ENCODE peak calls at places on chromosomes 5 and 9, in six cellular contexts. L is heart left ventricle, X is fibroblast of pulmonary artery, T is body of pancreas, W is HFF-Myc, Z is astrocyte. S is an unnamed sample.

GRCh38 chr9:91711755-91712591 is 238.1 kb downstream of the ROR2 start:
- DNase-seq in L (no peak), X (peak; percentile 31), T (no peak), W (no peak), Z (peak; percentile 74), S (peak; percentile 56)

GRCh38 chr9:129343697-129344375 is 165.8 kb upstream of the IER5L start:
- DNase-seq in L (peak; percentile 85), X (peak; percentile 66), T (peak; percentile 30), W (no peak), Z (no peak), S (peak; percentile 52)

GRCh38 chr5:173472784-173473278 is 143.6 kb downstream of the BOD1 start:
- DNase-seq in L (no peak), X (peak; percentile 70), T (peak; percentile 35), W (no peak), Z (peak; percentile 49), S (no peak)

GRCh38 chr5:16888694-16889124 is 47.4 kb downstream of the MYO10 start:
- DNase-seq in L (no peak), X (peak; percentile 79), T (no peak), W (no peak), Z (no peak), S (no peak)

GRCh38 chr9:134404376-134405358 is 78.4 kb downstream of the RXRA start:
- DNase-seq in L (no peak), X (no peak), T (no peak), W (no peak), Z (no peak), S (no peak)

GRCh38 chr9:35570709-35571108 is 34.4 kb upstream of the TESK1 start:
- DNase-seq in L (no peak), X (no peak), T (no peak), W (no peak), Z (no peak), S (no peak)

GRCh38 chr9:120152295-120152694 is 427.7 kb downstream of the CDK5RAP2 start:
- DNase-seq in L (no peak), X (no peak), T (no peak), W (no peak), Z (peak; percentile 2), S (no peak)

GRCh38 chr9:128190013-128190412 is 1.4 kb downstream of the CIZ1 start:
- DNase-seq in L (no peak), X (no peak), T (no peak), W (no peak), Z (no peak), S (no peak)

GRCh38 chr5:19125956-19126713 is 861.9 kb downstream of the CDH18 start:
- DNase-seq in L (no peak), X (no peak), T (no peak), W (no peak), Z (peak; percentile 0), S (no peak)

GRCh38 chr9:81588148-81588874 is 101.0 kb downstream of the TLE1 start:
- DNase-seq in L (no peak), X (peak; percentile 61), T (peak; percentile 92), W (no peak), Z (peak; percentile 58), S (peak; percentile 44)

GRCh38 chr5:82792001-82792615 is 285.1 kb downstream of the TMEM167A start:
- DNase-seq in L (no peak), X (no peak), T (no peak), W (no peak), Z (no peak), S (no peak)

GRCh38 chr9:98993570-98993945 is 49.9 kb downstream of the COL15A1 start:
- DNase-seq in L (no peak), X (no peak), T (peak; percentile 15), W (no peak), Z (no peak), S (peak; percentile 55)

GRCh38 chr5:28009526-28010025 is 971.2 kb upstream of the CDH9 start:
- DNase-seq in L (no peak), X (no peak), T (no peak), W (no peak), Z (peak; percentile 4), S (no peak)

GRCh38 chr9:115254781-115255180 is 136.8 kb upstream of the TNC start:
- DNase-seq in L (no peak), X (no peak), T (no peak), W (no peak), Z (no peak), S (no peak)

GRCh38 chr9:33932078-33932807 is 115.3 kb downstream of the UBE2R2 start:
- DNase-seq in L (no peak), X (no peak), T (no peak), W (no peak), Z (no peak), S (no peak)

GRCh38 chr5:83590966-83591365 is 119.4 kb downstream of the VCAN start:
- DNase-seq in L (no peak), X (no peak), T (no peak), W (no peak), Z (no peak), S (no peak)

GRCh38 chr5:136435951-136436544 is 70.7 kb upstream of the TRPC7 start:
- DNase-seq in L (no peak), X (peak; percentile 31), T (no peak), W (no peak), Z (no peak), S (no peak)

GRCh38 chr9:84852902-84853301 is 183.4 kb downstream of the NTRK2 start:
- DNase-seq in L (no peak), X (no peak), T (no peak), W (no peak), Z (no peak), S (no peak)

GRCh38 chr5:8848997-8849585 is 696.8 kb downstream of the SEMA5A start:
- DNase-seq in L (no peak), X (peak; percentile 81), T (no peak), W (no peak), Z (peak; percentile 87), S (no peak)

GRCh38 chr5:79474416-79475173 is 39.3 kb downstream of the HOMER1 start:
- DNase-seq in L (no peak), X (no peak), T (no peak), W (peak; percentile 11), Z (no peak), S (no peak)

GRCh38 chr5:56561-57290 is 35.2 kb upstream of the PLEKHG4B start:
- DNase-seq in L (no peak), X (peak; percentile 50), T (peak; percentile 26), W (peak; percentile 24), Z (peak; percentile 26), S (no peak)

GRCh38 chr5:37769840-37770239 is 70.0 kb downstream of the GDNF start:
- DNase-seq in L (no peak), X (no peak), T (no peak), W (no peak), Z (no peak), S (no peak)

GRCh38 chr9:37784291-37784639 is 599 bp downstream of the EXOSC3 start:
- DNase-seq in L (no peak), X (no peak), T (no peak), W (no peak), Z (no peak), S (no peak)

GRCh38 chr9:37790096-37790495 is 5.2 kb upstream of the EXOSC3 start:
- DNase-seq in L (no peak), X (no peak), T (no peak), W (no peak), Z (no peak), S (no peak)

GRCh38 chr9:37788328-37788727 is 3.5 kb upstream of the EXOSC3 start:
- DNase-seq in L (no peak), X (no peak), T (no peak), W (no peak), Z (no peak), S (no peak)

GRCh38 chr9:37787059-37787458 is 2.2 kb upstream of the EXOSC3 start:
- DNase-seq in L (no peak), X (no peak), T (no peak), W (no peak), Z (no peak), S (no peak)

DNA sequence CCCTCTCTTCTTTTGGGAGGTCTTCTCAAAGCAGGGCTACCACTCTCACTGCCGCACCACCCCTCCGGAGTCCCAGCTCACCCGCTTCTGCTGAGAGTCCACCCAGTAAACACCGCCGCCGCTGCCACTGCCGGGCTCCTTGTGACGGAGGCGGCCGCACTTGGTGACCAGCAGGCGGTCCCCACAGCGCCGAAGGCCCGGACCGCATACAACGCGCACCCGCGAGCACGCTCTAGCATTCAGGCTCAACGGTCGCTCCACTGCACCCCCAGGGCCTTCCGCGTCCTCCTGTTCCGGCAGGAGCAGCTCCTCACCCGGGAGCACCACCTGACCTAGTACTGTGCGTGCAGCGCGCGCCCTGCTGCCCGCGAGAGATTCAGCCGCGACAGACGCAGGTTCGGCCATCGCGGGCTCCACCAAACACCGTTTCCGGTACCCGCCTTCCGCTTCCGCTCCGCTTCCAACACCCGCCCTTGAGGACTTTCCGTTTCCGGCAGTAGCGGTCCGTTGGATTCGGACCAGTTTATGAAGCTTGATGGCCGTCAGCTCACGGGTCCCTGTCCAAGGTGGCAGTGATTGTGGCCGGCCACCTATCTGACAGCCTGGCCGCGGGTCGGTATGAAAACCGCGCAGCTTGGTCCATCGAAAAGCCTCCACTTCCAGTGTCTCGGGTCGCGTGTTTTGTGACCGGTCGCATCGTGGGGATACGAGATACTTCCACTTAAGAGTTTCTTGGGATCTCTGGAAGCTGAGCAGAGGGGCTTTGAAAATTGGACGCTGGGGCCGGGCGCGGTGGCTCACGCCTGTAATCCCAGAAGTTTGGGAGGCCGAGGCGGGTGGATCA is at the start of gene EXOSC3:
- DNase-seq in L (peak; percentile 93), X (peak; percentile 91), T (peak; percentile 90), W (peak; percentile 67), Z (peak; percentile 84), S (peak; percentile 91)
- TF ChIP-seq CTCF in L (peak; percentile 19), X (no peak), T (peak; percentile 31), W (no peak), Z (no peak), S (no peak)

GRCh38 chr9:133403766-133404439 is 13.9 kb downstream of the REXO4 start:
- DNase-seq in L (no peak), X (peak; percentile 24), T (peak; percentile 69), W (no peak), Z (no peak), S (peak; percentile 66)
- TF ChIP-seq CTCF in L (peak; percentile 35), X (peak; percentile 58), T (peak; percentile 77), W (peak; percentile 61), Z (peak; percentile 17), S (peak; percentile 68)

DNA sequence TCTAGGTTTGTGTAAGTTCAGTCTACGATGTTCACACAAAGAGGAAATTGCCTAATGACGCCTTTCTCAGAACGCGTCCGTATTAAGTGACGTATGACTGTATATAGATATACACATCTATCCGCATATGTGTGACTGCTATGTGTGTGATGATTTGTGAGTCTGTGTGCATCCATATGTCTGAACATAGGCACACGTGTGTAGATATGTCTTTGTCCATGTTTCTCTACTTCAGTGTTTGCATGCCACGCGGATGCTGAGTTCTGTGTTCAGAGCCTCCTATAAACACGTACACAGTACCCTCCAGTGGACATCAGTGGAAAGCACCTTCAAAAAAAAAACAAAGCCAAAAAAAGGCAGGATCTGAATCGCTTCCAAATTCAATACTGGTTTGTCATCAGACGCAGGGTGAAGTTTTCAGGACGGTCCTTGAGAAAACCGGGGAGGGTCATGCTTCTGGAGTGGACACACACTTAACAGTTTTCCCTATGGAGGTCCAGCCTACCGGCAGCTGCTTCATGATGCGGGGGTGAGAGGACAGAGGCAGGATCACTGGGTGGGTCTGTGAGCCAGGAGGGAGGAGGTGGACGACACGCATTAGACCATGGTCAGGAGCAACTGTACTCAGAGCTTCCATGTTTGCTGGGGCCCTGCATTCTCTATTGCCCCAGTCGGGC is 29.5 kb upstream of the ALDH1B1 start:
- DNase-seq in L (no peak), X (peak; percentile 86), T (peak; percentile 75), W (peak; percentile 60), Z (peak; percentile 70), S (peak; percentile 22)
- TF ChIP-seq CTCF in L (peak; percentile 65), X (peak; percentile 78), T (peak; percentile 93), W (peak; percentile 61), Z (peak; percentile 82), S (peak; percentile 42)

GRCh38 chr9:10858817-10859216 is 246.0 kb upstream of the PTPRD start:
- DNase-seq in L (no peak), X (no peak), T (no peak), W (no peak), Z (no peak), S (no peak)

GRCh38 chr9:10855847-10856246 is 243.0 kb upstream of the PTPRD start:
- DNase-seq in L (no peak), X (peak; percentile 43), T (no peak), W (no peak), Z (no peak), S (no peak)
- TF ChIP-seq CTCF in L (no peak), X (peak; percentile 43), T (peak; percentile 29), W (no peak), Z (peak; percentile 31), S (no peak)